ENCODE peak calls at places on chromosomes 11 and 22, in four cellular contexts. One of them, this sample, is unnamed.

GRCh38 chr22:30863161-30863833 is 105.3 kb downstream of the MORC2 start:
- DNase-seq in memory B cell: no peak
- DNase-seq in stimulated activated CD4-positive, alpha-beta T cell treated with anti-CD3 and anti-CD28 coated beads, Interleukin-12 subunit alpha, Interleukin-12 subunit beta, amount 100 ng/mL, for 48 hours: no peak
- DNase-seq in stimulated activated naive CD8-positive, alpha-beta T cell treated with anti-CD3 and anti-CD28 coated beads, Interleukin-15, Interleukin-2, amounts not matched to agents 100 U/mL and 50 U/mL, for 24 hours: no peak
- DNase-seq in this sample: no peak

GRCh38 chr11:14357843-14358728 is 897 bp downstream of the RRAS2 start:
- DNase-seq in memory B cell: peak
- DNase-seq in stimulated activated CD4-positive, alpha-beta T cell treated with anti-CD3 and anti-CD28 coated beads, Interleukin-12 subunit alpha, Interleukin-12 subunit beta, amount 100 ng/mL, for 48 hours: peak
- DNase-seq in stimulated activated naive CD8-positive, alpha-beta T cell treated with anti-CD3 and anti-CD28 coated beads, Interleukin-15, Interleukin-2, amounts not matched to agents 100 U/mL and 50 U/mL, for 24 hours: peak
- DNase-seq in this sample: no peak

GRCh38 chr22:44384563-44384940 is 71.8 kb upstream of the SHISAL1 start:
- DNase-seq in memory B cell: no peak
- DNase-seq in stimulated activated CD4-positive, alpha-beta T cell treated with anti-CD3 and anti-CD28 coated beads, Interleukin-12 subunit alpha, Interleukin-12 subunit beta, amount 100 ng/mL, for 48 hours: no peak
- DNase-seq in stimulated activated naive CD8-positive, alpha-beta T cell treated with anti-CD3 and anti-CD28 coated beads, Interleukin-15, Interleukin-2, amounts not matched to agents 100 U/mL and 50 U/mL, for 24 hours: no peak
- DNase-seq in this sample: no peak

GRCh38 chr22:50197000-50197800 is 3.6 kb upstream of the SELENOO start:
- DNase-seq in memory B cell: no peak
- DNase-seq in stimulated activated CD4-positive, alpha-beta T cell treated with anti-CD3 and anti-CD28 coated beads, Interleukin-12 subunit alpha, Interleukin-12 subunit beta, amount 100 ng/mL, for 48 hours: no peak
- DNase-seq in stimulated activated naive CD8-positive, alpha-beta T cell treated with anti-CD3 and anti-CD28 coated beads, Interleukin-15, Interleukin-2, amounts not matched to agents 100 U/mL and 50 U/mL, for 24 hours: no peak
- DNase-seq in this sample: no peak

GRCh38 chr11:1410366-1411291 is 20.9 kb downstream of the BRSK2 start:
- DNase-seq in memory B cell: no peak
- DNase-seq in stimulated activated CD4-positive, alpha-beta T cell treated with anti-CD3 and anti-CD28 coated beads, Interleukin-12 subunit alpha, Interleukin-12 subunit beta, amount 100 ng/mL, for 48 hours: no peak
- DNase-seq in stimulated activated naive CD8-positive, alpha-beta T cell treated with anti-CD3 and anti-CD28 coated beads, Interleukin-15, Interleukin-2, amounts not matched to agents 100 U/mL and 50 U/mL, for 24 hours: no peak
- DNase-seq in this sample: no peak

GRCh38 chr11:14980854-14981253 is 8.7 kb upstream of the CALCA start:
- DNase-seq in memory B cell: no peak
- DNase-seq in stimulated activated CD4-positive, alpha-beta T cell treated with anti-CD3 and anti-CD28 coated beads, Interleukin-12 subunit alpha, Interleukin-12 subunit beta, amount 100 ng/mL, for 48 hours: no peak
- DNase-seq in stimulated activated naive CD8-positive, alpha-beta T cell treated with anti-CD3 and anti-CD28 coated beads, Interleukin-15, Interleukin-2, amounts not matched to agents 100 U/mL and 50 U/mL, for 24 hours: no peak
- DNase-seq in this sample: no peak

GRCh38 chr22:37533995-37534394 is 14.8 kb upstream of the CARD10 start:
- DNase-seq in memory B cell: no peak
- DNase-seq in stimulated activated CD4-positive, alpha-beta T cell treated with anti-CD3 and anti-CD28 coated beads, Interleukin-12 subunit alpha, Interleukin-12 subunit beta, amount 100 ng/mL, for 48 hours: no peak
- DNase-seq in stimulated activated naive CD8-positive, alpha-beta T cell treated with anti-CD3 and anti-CD28 coated beads, Interleukin-15, Interleukin-2, amounts not matched to agents 100 U/mL and 50 U/mL, for 24 hours: no peak
- DNase-seq in this sample: no peak

GRCh38 chr22:18974477-18975180 is 38.5 kb upstream of the PRODH start:
- DNase-seq in memory B cell: no peak
- DNase-seq in stimulated activated CD4-positive, alpha-beta T cell treated with anti-CD3 and anti-CD28 coated beads, Interleukin-12 subunit alpha, Interleukin-12 subunit beta, amount 100 ng/mL, for 48 hours: no peak
- DNase-seq in stimulated activated naive CD8-positive, alpha-beta T cell treated with anti-CD3 and anti-CD28 coated beads, Interleukin-15, Interleukin-2, amounts not matched to agents 100 U/mL and 50 U/mL, for 24 hours: no peak
- DNase-seq in this sample: no peak

GRCh38 chr22:17988800-17989513 is 35.4 kb downstream of the MICAL3 start:
- DNase-seq in memory B cell: no peak
- DNase-seq in stimulated activated CD4-positive, alpha-beta T cell treated with anti-CD3 and anti-CD28 coated beads, Interleukin-12 subunit alpha, Interleukin-12 subunit beta, amount 100 ng/mL, for 48 hours: no peak
- DNase-seq in stimulated activated naive CD8-positive, alpha-beta T cell treated with anti-CD3 and anti-CD28 coated beads, Interleukin-15, Interleukin-2, amounts not matched to agents 100 U/mL and 50 U/mL, for 24 hours: no peak
- DNase-seq in this sample: no peak

GRCh38 chr11:87232320-87232719 is 194.6 kb downstream of the TMEM135 start:
- DNase-seq in memory B cell: no peak
- DNase-seq in stimulated activated CD4-positive, alpha-beta T cell treated with anti-CD3 and anti-CD28 coated beads, Interleukin-12 subunit alpha, Interleukin-12 subunit beta, amount 100 ng/mL, for 48 hours: no peak
- DNase-seq in stimulated activated naive CD8-positive, alpha-beta T cell treated with anti-CD3 and anti-CD28 coated beads, Interleukin-15, Interleukin-2, amounts not matched to agents 100 U/mL and 50 U/mL, for 24 hours: no peak
- DNase-seq in this sample: no peak

GRCh38 chr11:35590412-35590811 is 27.8 kb upstream of the FJX1 start:
- DNase-seq in memory B cell: no peak
- DNase-seq in stimulated activated CD4-positive, alpha-beta T cell treated with anti-CD3 and anti-CD28 coated beads, Interleukin-12 subunit alpha, Interleukin-12 subunit beta, amount 100 ng/mL, for 48 hours: no peak
- DNase-seq in stimulated activated naive CD8-positive, alpha-beta T cell treated with anti-CD3 and anti-CD28 coated beads, Interleukin-15, Interleukin-2, amounts not matched to agents 100 U/mL and 50 U/mL, for 24 hours: no peak
- DNase-seq in this sample: no peak

GRCh38 chr22:32920032-32920628 is 118.6 kb downstream of the TIMP3 start:
- DNase-seq in memory B cell: no peak
- DNase-seq in stimulated activated CD4-positive, alpha-beta T cell treated with anti-CD3 and anti-CD28 coated beads, Interleukin-12 subunit alpha, Interleukin-12 subunit beta, amount 100 ng/mL, for 48 hours: no peak
- DNase-seq in stimulated activated naive CD8-positive, alpha-beta T cell treated with anti-CD3 and anti-CD28 coated beads, Interleukin-15, Interleukin-2, amounts not matched to agents 100 U/mL and 50 U/mL, for 24 hours: no peak
- DNase-seq in this sample: no peak

GRCh38 chr11:123561046-123561781 is 93.2 kb downstream of the SCN3B start:
- DNase-seq in memory B cell: no peak
- DNase-seq in stimulated activated CD4-positive, alpha-beta T cell treated with anti-CD3 and anti-CD28 coated beads, Interleukin-12 subunit alpha, Interleukin-12 subunit beta, amount 100 ng/mL, for 48 hours: no peak
- DNase-seq in stimulated activated naive CD8-positive, alpha-beta T cell treated with anti-CD3 and anti-CD28 coated beads, Interleukin-15, Interleukin-2, amounts not matched to agents 100 U/mL and 50 U/mL, for 24 hours: no peak
- DNase-seq in this sample: no peak

GRCh38 chr22:21009638-21010425 is 5.1 kb upstream of the P2RX6 start:
- DNase-seq in memory B cell: no peak
- DNase-seq in stimulated activated CD4-positive, alpha-beta T cell treated with anti-CD3 and anti-CD28 coated beads, Interleukin-12 subunit alpha, Interleukin-12 subunit beta, amount 100 ng/mL, for 48 hours: no peak
- DNase-seq in stimulated activated naive CD8-positive, alpha-beta T cell treated with anti-CD3 and anti-CD28 coated beads, Interleukin-15, Interleukin-2, amounts not matched to agents 100 U/mL and 50 U/mL, for 24 hours: no peak
- DNase-seq in this sample: no peak

GRCh38 chr11:35473975-35474374 is 51.4 kb downstream of the PAMR1 start:
- DNase-seq in memory B cell: no peak
- DNase-seq in stimulated activated CD4-positive, alpha-beta T cell treated with anti-CD3 and anti-CD28 coated beads, Interleukin-12 subunit alpha, Interleukin-12 subunit beta, amount 100 ng/mL, for 48 hours: no peak
- DNase-seq in stimulated activated naive CD8-positive, alpha-beta T cell treated with anti-CD3 and anti-CD28 coated beads, Interleukin-15, Interleukin-2, amounts not matched to agents 100 U/mL and 50 U/mL, for 24 hours: no peak
- DNase-seq in this sample: no peak

GRCh38 chr11:128365044-128365443 is 222.3 kb downstream of the ETS1 start:
- DNase-seq in memory B cell: no peak
- DNase-seq in stimulated activated CD4-positive, alpha-beta T cell treated with anti-CD3 and anti-CD28 coated beads, Interleukin-12 subunit alpha, Interleukin-12 subunit beta, amount 100 ng/mL, for 48 hours: no peak
- DNase-seq in stimulated activated naive CD8-positive, alpha-beta T cell treated with anti-CD3 and anti-CD28 coated beads, Interleukin-15, Interleukin-2, amounts not matched to agents 100 U/mL and 50 U/mL, for 24 hours: no peak
- DNase-seq in this sample: no peak

GRCh38 chr22:41873391-41873790 is 40.5 kb downstream of the SREBF2 start:
- DNase-seq in memory B cell: no peak
- DNase-seq in stimulated activated CD4-positive, alpha-beta T cell treated with anti-CD3 and anti-CD28 coated beads, Interleukin-12 subunit alpha, Interleukin-12 subunit beta, amount 100 ng/mL, for 48 hours: no peak
- DNase-seq in stimulated activated naive CD8-positive, alpha-beta T cell treated with anti-CD3 and anti-CD28 coated beads, Interleukin-15, Interleukin-2, amounts not matched to agents 100 U/mL and 50 U/mL, for 24 hours: peak
- DNase-seq in this sample: no peak

GRCh38 chr11:17024924-17025323 is 10.7 kb upstream of the PLEKHA7 start:
- DNase-seq in memory B cell: no peak
- DNase-seq in stimulated activated CD4-positive, alpha-beta T cell treated with anti-CD3 and anti-CD28 coated beads, Interleukin-12 subunit alpha, Interleukin-12 subunit beta, amount 100 ng/mL, for 48 hours: no peak
- DNase-seq in stimulated activated naive CD8-positive, alpha-beta T cell treated with anti-CD3 and anti-CD28 coated beads, Interleukin-15, Interleukin-2, amounts not matched to agents 100 U/mL and 50 U/mL, for 24 hours: no peak
- DNase-seq in this sample: no peak

GRCh38 chr11:130403967-130404366 is 24.4 kb downstream of the ADAMTS8 start:
- DNase-seq in memory B cell: no peak
- DNase-seq in stimulated activated CD4-positive, alpha-beta T cell treated with anti-CD3 and anti-CD28 coated beads, Interleukin-12 subunit alpha, Interleukin-12 subunit beta, amount 100 ng/mL, for 48 hours: no peak
- DNase-seq in stimulated activated naive CD8-positive, alpha-beta T cell treated with anti-CD3 and anti-CD28 coated beads, Interleukin-15, Interleukin-2, amounts not matched to agents 100 U/mL and 50 U/mL, for 24 hours: no peak
- DNase-seq in this sample: no peak

GRCh38 chr11:42631223-42631843 is 680.5 kb upstream of the API5 start:
- DNase-seq in memory B cell: no peak
- DNase-seq in stimulated activated CD4-positive, alpha-beta T cell treated with anti-CD3 and anti-CD28 coated beads, Interleukin-12 subunit alpha, Interleukin-12 subunit beta, amount 100 ng/mL, for 48 hours: no peak
- DNase-seq in stimulated activated naive CD8-positive, alpha-beta T cell treated with anti-CD3 and anti-CD28 coated beads, Interleukin-15, Interleukin-2, amounts not matched to agents 100 U/mL and 50 U/mL, for 24 hours: no peak
- DNase-seq in this sample: no peak

GRCh38 chr11:86515297-86516094 is 140.8 kb downstream of the CCDC81 start:
- DNase-seq in memory B cell: no peak
- DNase-seq in stimulated activated CD4-positive, alpha-beta T cell treated with anti-CD3 and anti-CD28 coated beads, Interleukin-12 subunit alpha, Interleukin-12 subunit beta, amount 100 ng/mL, for 48 hours: no peak
- DNase-seq in stimulated activated naive CD8-positive, alpha-beta T cell treated with anti-CD3 and anti-CD28 coated beads, Interleukin-15, Interleukin-2, amounts not matched to agents 100 U/mL and 50 U/mL, for 24 hours: no peak
- DNase-seq in this sample: no peak

GRCh38 chr11:86523738-86524602 is 148.4 kb downstream of the ME3 start:
- DNase-seq in memory B cell: no peak
- DNase-seq in stimulated activated CD4-positive, alpha-beta T cell treated with anti-CD3 and anti-CD28 coated beads, Interleukin-12 subunit alpha, Interleukin-12 subunit beta, amount 100 ng/mL, for 48 hours: no peak
- DNase-seq in stimulated activated naive CD8-positive, alpha-beta T cell treated with anti-CD3 and anti-CD28 coated beads, Interleukin-15, Interleukin-2, amounts not matched to agents 100 U/mL and 50 U/mL, for 24 hours: no peak
- DNase-seq in this sample: no peak